ENCODE peak calls at places on chromosome 9, in six cellular contexts. One of them, this sample, is unnamed.

GRCh38 chr9:2720179-2720654 is 2.9 kb downstream of the KCNV2 start:
- DNase-seq in fibroblast of pulmonary artery: no peak
- DNase-seq in tibial nerve: no peak
- DNase-seq in brain microvascular endothelial cell: no peak
- DNase-seq in HCT116: no peak
- DNase-seq in cardiac fibroblast: no peak
- DNase-seq in this sample: no peak

GRCh38 chr9:108844391-108844790 is 11.4 kb downstream of the ACTL7B start:
- DNase-seq in tibial nerve: no peak
- DNase-seq in HCT116: no peak
- DNase-seq in brain microvascular endothelial cell: no peak
- DNase-seq in fibroblast of pulmonary artery: no peak
- DNase-seq in cardiac fibroblast: peak; percentile 11
- DNase-seq in this sample: no peak

GRCh38 chr9:122219856-122220672 is 8.7 kb downstream of the LHX6 start:
- DNase-seq in HCT116: no peak
- DNase-seq in tibial nerve: no peak
- DNase-seq in fibroblast of pulmonary artery: peak; percentile 17
- DNase-seq in brain microvascular endothelial cell: no peak
- DNase-seq in cardiac fibroblast: no peak
- DNase-seq in this sample: no peak

GRCh38 chr9:136117291-136118060 is 1.2 kb downstream of the TMEM250 start:
- DNase-seq in tibial nerve: no peak
- DNase-seq in cardiac fibroblast: peak; percentile 12
- DNase-seq in brain microvascular endothelial cell: no peak
- DNase-seq in fibroblast of pulmonary artery: peak; percentile 22
- DNase-seq in HCT116: no peak
- DNase-seq in this sample: no peak

GRCh38 chr9:131335356-131335755 is 45.8 kb downstream of the PLPP7 start:
- DNase-seq in cardiac fibroblast: no peak
- DNase-seq in HCT116: no peak
- DNase-seq in fibroblast of pulmonary artery: no peak
- DNase-seq in tibial nerve: no peak
- DNase-seq in brain microvascular endothelial cell: no peak
- DNase-seq in this sample: no peak

GRCh38 chr9:133508046-133508445 is 16.7 kb downstream of the MYMK start:
- DNase-seq in HCT116: no peak
- DNase-seq in cardiac fibroblast: no peak
- DNase-seq in brain microvascular endothelial cell: no peak
- DNase-seq in tibial nerve: no peak
- DNase-seq in fibroblast of pulmonary artery: no peak
- DNase-seq in this sample: no peak

GRCh38 chr9:85166808-85167545 is 497.4 kb downstream of the NTRK2 start:
- DNase-seq in HCT116: no peak
- DNase-seq in tibial nerve: no peak
- DNase-seq in cardiac fibroblast: no peak
- DNase-seq in fibroblast of pulmonary artery: no peak
- DNase-seq in brain microvascular endothelial cell: no peak
- DNase-seq in this sample: no peak

GRCh38 chr9:91758491-91758981 is 191.5 kb downstream of the ROR2 start:
- DNase-seq in brain microvascular endothelial cell: peak; percentile 44
- DNase-seq in HCT116: peak; percentile 32
- DNase-seq in cardiac fibroblast: peak; percentile 55
- DNase-seq in fibroblast of pulmonary artery: peak; percentile 68
- DNase-seq in tibial nerve: no peak
- DNase-seq in this sample: no peak

GRCh38 chr9:131731237-131731995 is 8.5 kb downstream of the RAPGEF1 start:
- DNase-seq in cardiac fibroblast: no peak
- DNase-seq in tibial nerve: no peak
- DNase-seq in brain microvascular endothelial cell: no peak
- DNase-seq in fibroblast of pulmonary artery: no peak
- DNase-seq in HCT116: no peak
- DNase-seq in this sample: no peak

GRCh38 chr9:26341545-26341944 is 551.1 kb downstream of the CAAP1 start:
- DNase-seq in brain microvascular endothelial cell: no peak
- DNase-seq in HCT116: no peak
- DNase-seq in cardiac fibroblast: no peak
- DNase-seq in tibial nerve: no peak
- DNase-seq in fibroblast of pulmonary artery: no peak
- DNase-seq in this sample: no peak

GRCh38 chr9:138044485-138045383 is 167.2 kb downstream of the CACNA1B start:
- DNase-seq in HCT116: no peak
- DNase-seq in tibial nerve: no peak
- DNase-seq in brain microvascular endothelial cell: no peak
- DNase-seq in fibroblast of pulmonary artery: no peak
- DNase-seq in cardiac fibroblast: no peak
- DNase-seq in this sample: peak; percentile 33

GRCh38 chr9:75889977-75890540 is 414 bp upstream of the PCSK5 start:
- DNase-seq in HCT116: no peak
- DNase-seq in tibial nerve: peak; percentile 62
- DNase-seq in fibroblast of pulmonary artery: peak; percentile 79
- DNase-seq in brain microvascular endothelial cell: peak; percentile 75
- DNase-seq in cardiac fibroblast: peak; percentile 79
- DNase-seq in this sample: peak; percentile 47

GRCh38 chr9:135247174-135247930 is 159.9 kb downstream of the OLFM1 start:
- DNase-seq in HCT116: no peak
- DNase-seq in brain microvascular endothelial cell: no peak
- DNase-seq in tibial nerve: no peak
- DNase-seq in fibroblast of pulmonary artery: no peak
- DNase-seq in cardiac fibroblast: no peak
- DNase-seq in this sample: no peak

GRCh38 chr9:78971505-78971904 is 600.3 kb upstream of the TLE4 start:
- DNase-seq in brain microvascular endothelial cell: no peak
- DNase-seq in cardiac fibroblast: no peak
- DNase-seq in HCT116: no peak
- DNase-seq in tibial nerve: no peak
- DNase-seq in fibroblast of pulmonary artery: no peak
- DNase-seq in this sample: no peak

GRCh38 chr9:15306068-15306756 is 804 bp downstream of the TTC39B start:
- DNase-seq in tibial nerve: peak; percentile 46
- DNase-seq in cardiac fibroblast: peak; percentile 61
- DNase-seq in fibroblast of pulmonary artery: peak; percentile 44
- DNase-seq in HCT116: no peak
- DNase-seq in brain microvascular endothelial cell: peak; percentile 31
- DNase-seq in this sample: peak; percentile 20

GRCh38 chr9:532707-533106 is 308.8 kb upstream of the DMRT1 start:
- DNase-seq in cardiac fibroblast: no peak
- DNase-seq in HCT116: no peak
- DNase-seq in tibial nerve: no peak
- DNase-seq in fibroblast of pulmonary artery: no peak
- DNase-seq in brain microvascular endothelial cell: no peak
- DNase-seq in this sample: no peak

GRCh38 chr9:136578915-136579637 is 33.2 kb upstream of the NOTCH1 start:
- DNase-seq in tibial nerve: no peak
- DNase-seq in fibroblast of pulmonary artery: no peak
- DNase-seq in brain microvascular endothelial cell: no peak
- DNase-seq in cardiac fibroblast: no peak
- DNase-seq in HCT116: peak; percentile 50
- DNase-seq in this sample: no peak

GRCh38 chr9:68947015-68947414 is 66.9 kb downstream of the PRKACG start:
- DNase-seq in cardiac fibroblast: no peak
- DNase-seq in fibroblast of pulmonary artery: no peak
- DNase-seq in HCT116: no peak
- DNase-seq in tibial nerve: no peak
- DNase-seq in brain microvascular endothelial cell: no peak
- DNase-seq in this sample: no peak

GRCh38 chr9:116656535-116656934 is 30.6 kb upstream of the TRIM32 start:
- DNase-seq in HCT116: no peak
- DNase-seq in fibroblast of pulmonary artery: no peak
- DNase-seq in cardiac fibroblast: no peak
- DNase-seq in brain microvascular endothelial cell: no peak
- DNase-seq in tibial nerve: no peak
- DNase-seq in this sample: no peak

GRCh38 chr9:133775951-133776905 is 38.1 kb upstream of the SARDH start:
- DNase-seq in tibial nerve: no peak
- DNase-seq in brain microvascular endothelial cell: no peak
- DNase-seq in cardiac fibroblast: no peak
- DNase-seq in HCT116: no peak
- DNase-seq in fibroblast of pulmonary artery: no peak
- DNase-seq in this sample: no peak

GRCh38 chr9:108074900-108075299 is 585.3 kb upstream of the KLF4 start:
- DNase-seq in cardiac fibroblast: no peak
- DNase-seq in brain microvascular endothelial cell: no peak
- DNase-seq in tibial nerve: no peak
- DNase-seq in HCT116: no peak
- DNase-seq in fibroblast of pulmonary artery: no peak
- DNase-seq in this sample: no peak

GRCh38 chr9:137136926-137137607 is 1.9 kb upstream of the GRIN1 start:
- DNase-seq in fibroblast of pulmonary artery: no peak
- DNase-seq in cardiac fibroblast: no peak
- DNase-seq in HCT116: no peak
- DNase-seq in brain microvascular endothelial cell: no peak
- DNase-seq in tibial nerve: no peak
- DNase-seq in this sample: no peak

GRCh38 chr9:125467341-125467740 is 205.7 kb downstream of the GAPVD1 start:
- DNase-seq in tibial nerve: no peak
- DNase-seq in brain microvascular endothelial cell: no peak
- DNase-seq in fibroblast of pulmonary artery: peak; percentile 36
- DNase-seq in HCT116: no peak
- DNase-seq in cardiac fibroblast: peak; percentile 17
- DNase-seq in this sample: no peak

GRCh38 chr9:18437315-18438200 is 36.4 kb upstream of the ADAMTSL1 start:
- DNase-seq in fibroblast of pulmonary artery: peak; percentile 47
- DNase-seq in tibial nerve: peak; percentile 19
- DNase-seq in brain microvascular endothelial cell: peak; percentile 49
- DNase-seq in cardiac fibroblast: peak; percentile 49
- DNase-seq in HCT116: no peak
- DNase-seq in this sample: no peak

GRCh38 chr9:109329274-109330258 is 8.7 kb upstream of the EPB41L4B start:
- DNase-seq in tibial nerve: peak; percentile 45
- DNase-seq in fibroblast of pulmonary artery: peak; percentile 63
- DNase-seq in brain microvascular endothelial cell: no peak
- DNase-seq in HCT116: no peak
- DNase-seq in cardiac fibroblast: peak; percentile 74
- DNase-seq in this sample: peak; percentile 52

GRCh38 chr9:78038620-78039300 is 7.1 kb upstream of the GNAQ start:
- DNase-seq in tibial nerve: no peak
- DNase-seq in cardiac fibroblast: peak; percentile 25
- DNase-seq in HCT116: no peak
- DNase-seq in brain microvascular endothelial cell: no peak
- DNase-seq in fibroblast of pulmonary artery: peak; percentile 42
- DNase-seq in this sample: no peak

GRCh38 chr9:111992523-111992922 is 95.9 kb downstream of the UGCG start:
- DNase-seq in tibial nerve: no peak
- DNase-seq in fibroblast of pulmonary artery: peak; percentile 61
- DNase-seq in brain microvascular endothelial cell: peak; percentile 52
- DNase-seq in HCT116: peak; percentile 61
- DNase-seq in cardiac fibroblast: peak; percentile 83
- DNase-seq in this sample: no peak
- H3K4me3 ChIP-seq in tibial nerve: no peak overlapping the region
- H3K4me3 ChIP-seq in fibroblast of pulmonary artery: no peak overlapping the region
- H3K4me3 ChIP-seq in brain microvascular endothelial cell: no peak overlapping the region
- H3K4me3 ChIP-seq in HCT116: no peak overlapping the region
- H3K4me3 ChIP-seq in cardiac fibroblast: no peak overlapping the region
- H3K4me3 ChIP-seq in this sample: no peak overlapping the region

GRCh38 chr9:76904661-76905457 is 1.1 kb downstream of the PRUNE2 start:
- DNase-seq in brain microvascular endothelial cell: no peak
- DNase-seq in cardiac fibroblast: no peak
- DNase-seq in tibial nerve: no peak
- DNase-seq in HCT116: no peak
- DNase-seq in fibroblast of pulmonary artery: no peak
- DNase-seq in this sample: no peak
- H3K4me3 ChIP-seq in brain microvascular endothelial cell: no peak overlapping the region
- H3K4me3 ChIP-seq in cardiac fibroblast: peak overlapping the region; percentile 49
- H3K4me3 ChIP-seq in tibial nerve: peak overlapping the region; percentile 29
- H3K4me3 ChIP-seq in HCT116: no peak overlapping the region
- H3K4me3 ChIP-seq in fibroblast of pulmonary artery: peak overlapping the region; percentile 54
- H3K4me3 ChIP-seq in this sample: no peak overlapping the region

DNA sequence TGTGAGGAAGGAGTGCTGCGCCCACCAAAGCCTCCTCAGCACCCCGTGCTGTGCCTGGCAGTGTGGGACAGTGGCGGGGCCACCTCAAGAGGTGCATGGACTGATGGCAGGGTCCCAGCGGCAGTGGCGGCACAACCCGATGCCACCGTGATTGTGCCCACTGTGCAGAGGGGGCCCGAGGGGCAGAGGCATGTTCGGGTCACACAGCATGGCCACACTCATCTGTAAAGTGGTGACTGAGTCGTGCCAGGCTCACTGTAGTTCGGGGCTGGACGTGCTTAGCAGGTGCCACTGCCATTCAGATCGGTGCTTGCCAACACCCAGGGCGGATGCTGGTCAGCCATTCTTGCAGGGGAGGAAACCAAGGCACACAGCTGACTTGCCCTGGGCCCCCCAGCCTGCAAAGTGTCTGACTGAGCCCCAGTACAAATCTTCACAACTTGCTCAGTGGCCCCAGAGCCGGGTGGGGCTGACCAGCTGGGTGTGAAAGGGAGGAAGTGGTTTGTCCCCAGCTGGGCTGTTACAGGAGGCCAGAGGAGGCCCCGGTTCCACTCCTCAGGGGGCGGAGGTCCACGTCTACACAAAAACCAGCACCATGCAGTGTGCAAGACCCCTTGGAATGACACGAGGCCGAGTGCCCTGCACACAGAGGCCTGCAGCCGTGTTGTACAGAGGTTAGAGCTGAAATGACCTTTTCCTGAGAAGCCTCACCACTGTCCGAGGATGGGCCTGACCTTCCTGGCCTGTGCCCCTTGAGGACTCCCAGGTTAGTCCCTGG is 17.8 kb downstream of the FGD3 start:
- DNase-seq in fibroblast of pulmonary artery: no peak
- DNase-seq in tibial nerve: no peak
- DNase-seq in cardiac fibroblast: no peak
- DNase-seq in HCT116: no peak
- DNase-seq in brain microvascular endothelial cell: no peak
- DNase-seq in this sample: no peak
- H3K4me3 ChIP-seq in fibroblast of pulmonary artery: no peak overlapping the region
- H3K4me3 ChIP-seq in tibial nerve: peak overlapping the region; percentile 12
- H3K4me3 ChIP-seq in cardiac fibroblast: no peak overlapping the region
- H3K4me3 ChIP-seq in HCT116: no peak overlapping the region
- H3K4me3 ChIP-seq in brain microvascular endothelial cell: no peak overlapping the region
- H3K4me3 ChIP-seq in this sample: no peak overlapping the region

DNA sequence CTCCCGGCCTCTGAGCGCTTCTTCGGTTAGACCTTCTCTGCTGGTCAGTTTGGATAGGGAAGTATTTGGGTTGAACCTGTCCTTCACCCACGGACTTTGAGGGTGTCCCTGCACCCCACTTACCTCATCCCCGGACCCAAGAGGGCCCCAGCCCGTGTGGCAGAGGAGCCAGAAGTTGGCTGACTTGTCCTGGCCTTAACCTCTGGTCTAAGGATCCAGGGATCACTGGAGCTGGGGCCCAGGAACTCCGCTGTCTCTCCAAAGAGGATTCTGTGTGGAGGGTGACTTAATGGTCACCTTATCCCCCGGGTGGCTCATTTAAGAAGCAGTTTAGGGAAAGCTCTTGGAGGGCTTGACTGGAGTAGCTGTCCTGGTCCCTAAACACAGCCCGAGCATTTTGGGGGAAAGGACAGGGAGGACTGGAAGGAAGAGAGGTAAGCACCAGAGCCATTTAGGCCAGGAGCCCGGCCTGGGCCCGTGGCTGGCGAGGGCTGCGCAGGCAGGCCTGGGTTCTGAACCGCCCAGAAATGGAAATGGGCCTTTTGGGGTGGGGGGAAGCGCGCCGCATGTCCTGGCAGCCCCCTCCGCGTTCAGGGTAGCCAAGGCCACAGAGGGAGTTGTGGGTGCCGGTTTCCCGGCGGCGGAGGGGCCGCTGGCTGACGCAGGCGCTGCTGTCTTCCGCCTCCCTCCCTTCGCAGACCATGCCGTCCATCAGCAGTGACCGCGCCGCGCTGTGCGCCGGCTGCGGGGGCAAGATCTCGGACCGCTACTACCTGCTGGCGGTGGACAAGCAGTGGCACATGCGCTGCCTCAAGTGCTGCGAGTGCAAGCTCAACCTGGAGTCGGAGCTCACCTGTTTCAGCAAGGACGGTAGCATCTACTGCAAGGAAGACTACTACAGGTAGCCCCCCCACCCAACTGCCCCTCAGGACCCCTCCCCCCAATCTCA is 2.0 kb downstream of the LHX2 start:
- DNase-seq in brain microvascular endothelial cell: no peak
- DNase-seq in tibial nerve: no peak
- DNase-seq in fibroblast of pulmonary artery: no peak
- DNase-seq in HCT116: no peak
- DNase-seq in cardiac fibroblast: no peak
- DNase-seq in this sample: no peak
- H3K4me3 ChIP-seq in brain microvascular endothelial cell: no peak overlapping the region
- H3K4me3 ChIP-seq in tibial nerve: no peak overlapping the region
- H3K4me3 ChIP-seq in fibroblast of pulmonary artery: no peak overlapping the region
- H3K4me3 ChIP-seq in HCT116: no peak overlapping the region
- H3K4me3 ChIP-seq in cardiac fibroblast: no peak overlapping the region
- H3K4me3 ChIP-seq in this sample: no peak overlapping the region

This sample was measured in SJSA1.